ENCODE peak calls at places on chromosome 6, in four cellular contexts. H is fibroblast of mammary gland, J is LNCaP clone FGC, T is AG04449. A is an unnamed sample.

GRCh38 chr6:89566930-89567634 is 71.5 kb downstream of the LYRM2 start:
- DNase-seq in H (no peak), J (no peak), T (no peak), A (no peak)

GRCh38 chr6:69421986-69422385 is 374.8 kb downstream of the LMBRD1 start:
- DNase-seq in H (no peak), J (no peak), T (no peak), A (no peak)

GRCh38 chr6:44837741-44838140 is 450.2 kb downstream of the CDC5L start:
- DNase-seq in H (no peak), J (no peak), T (no peak), A (no peak)

GRCh38 chr6:65199683-65200082 is 507.3 kb downstream of the EYS start:
- DNase-seq in H (no peak), J (no peak), T (no peak), A (no peak)

GRCh38 chr6:113488812-113489685 is 368.1 kb upstream of the MARCKS start:
- DNase-seq in H (no peak), J (no peak), T (no peak), A (no peak)

GRCh38 chr6:108557494-108558371 is 3.0 kb upstream of the FOXO3 start:
- DNase-seq in H (peak), J (no peak), T (no peak), A (no peak)

GRCh38 chr6:80967618-80968017 is 784.9 kb downstream of the TENT5A start:
- DNase-seq in H (no peak), J (no peak), T (no peak), A (no peak)

GRCh38 chr6:144467153-144467762 is 182.1 kb downstream of the UTRN start:
- DNase-seq in H (no peak), J (no peak), T (no peak), A (no peak)

GRCh38 chr6:113672691-113673149 is 184.4 kb upstream of the MARCKS start:
- DNase-seq in H (peak), J (no peak), T (no peak), A (no peak)

GRCh38 chr6:73079611-73079955 is 145.7 kb downstream of the KHDC1L start:
- DNase-seq in H (peak), J (no peak), T (peak), A (no peak)

GRCh38 chr6:45420083-45420908 is 42.6 kb upstream of the SUPT3H start:
- DNase-seq in H (peak), J (no peak), T (no peak), A (no peak)

GRCh38 chr6:122276637-122277036 is 122.8 kb upstream of the HSF2 start:
- DNase-seq in H (peak), J (no peak), T (no peak), A (no peak)

GRCh38 chr6:147283460-147283859 is 79.2 kb downstream of the STXBP5 start:
- DNase-seq in H (peak), J (no peak), T (no peak), A (no peak)

GRCh38 chr6:110255356-110255755 is 75.1 kb downstream of the CDC40 start:
- DNase-seq in H (peak), J (no peak), T (no peak), A (no peak)

GRCh38 chr6:3231213-3232016 is 4.0 kb upstream of the TUBB2B start:
- DNase-seq in H (peak), J (no peak), T (no peak), A (peak)

GRCh38 chr6:71886184-71887005 is at the start of gene RIMS1:
- DNase-seq in H (no peak), J (no peak), T (no peak), A (no peak)

GRCh38 chr6:24323632-24324337 is 34.1 kb downstream of the DCDC2 start:
- DNase-seq in H (no peak), J (no peak), T (no peak), A (peak)

GRCh38 chr6:170107606-170108222 is 183.2 kb downstream of the DLL1 start:
- DNase-seq in H (no peak), J (no peak), T (no peak), A (no peak)

GRCh38 chr6:38460216-38460615 is 179.5 kb downstream of the BTBD9 start:
- DNase-seq in H (peak), J (no peak), T (peak), A (no peak)

GRCh38 chr6:13413466-13413862 is 73.9 kb downstream of the GFOD1 start:
- DNase-seq in H (peak), J (no peak), T (no peak), A (no peak)

GRCh38 chr6:135281227-135281626 is 100.1 kb downstream of the MYB start:
- DNase-seq in H (peak), J (no peak), T (no peak), A (no peak)

GRCh38 chr6:26103770-26104456 is 16.7 kb downstream of the HFE start:
- DNase-seq in H (peak), J (peak), T (peak), A (peak)

GRCh38 chr6:170292111-170292777 is 1.4 kb upstream of the DLL1 start:
- DNase-seq in H (no peak), J (no peak), T (no peak), A (no peak)

GRCh38 chr6:45049188-45049843 is 278.8 kb upstream of the RUNX2 start:
- DNase-seq in H (peak), J (no peak), T (no peak), A (no peak)

GRCh38 chr6:138455746-138456392 is 43.4 kb downstream of the NHSL1 start:
- DNase-seq in H (peak), J (no peak), T (no peak), A (no peak)

GRCh38 chr6:37620519-37620918 is 77.2 kb downstream of the MDGA1 start:
- DNase-seq in H (no peak), J (no peak), T (no peak), A (no peak)

GRCh38 chr6:155126727-155127439 is 131.8 kb downstream of the TIAM2 start:
- DNase-seq in H (peak), J (no peak), T (no peak), A (peak)

GRCh38 chr6:3915076-3915791 is 66.1 kb downstream of the FAM50B start:
- DNase-seq in H (no peak), J (no peak), T (no peak), A (no peak)

GRCh38 chr6:72446427-72446826 is 175.4 kb upstream of the KCNQ5 start:
- DNase-seq in H (no peak), J (no peak), T (no peak), A (no peak)

GRCh38 chr6:32462609-32463008 is 22.9 kb downstream of the HLA-DRA start:
- DNase-seq in H (peak), J (no peak), T (no peak), A (no peak)

GRCh38 chr6:19415605-19416326 is 421.4 kb upstream of the ID4 start:
- DNase-seq in H (peak), J (no peak), T (no peak), A (peak)

DNA sequence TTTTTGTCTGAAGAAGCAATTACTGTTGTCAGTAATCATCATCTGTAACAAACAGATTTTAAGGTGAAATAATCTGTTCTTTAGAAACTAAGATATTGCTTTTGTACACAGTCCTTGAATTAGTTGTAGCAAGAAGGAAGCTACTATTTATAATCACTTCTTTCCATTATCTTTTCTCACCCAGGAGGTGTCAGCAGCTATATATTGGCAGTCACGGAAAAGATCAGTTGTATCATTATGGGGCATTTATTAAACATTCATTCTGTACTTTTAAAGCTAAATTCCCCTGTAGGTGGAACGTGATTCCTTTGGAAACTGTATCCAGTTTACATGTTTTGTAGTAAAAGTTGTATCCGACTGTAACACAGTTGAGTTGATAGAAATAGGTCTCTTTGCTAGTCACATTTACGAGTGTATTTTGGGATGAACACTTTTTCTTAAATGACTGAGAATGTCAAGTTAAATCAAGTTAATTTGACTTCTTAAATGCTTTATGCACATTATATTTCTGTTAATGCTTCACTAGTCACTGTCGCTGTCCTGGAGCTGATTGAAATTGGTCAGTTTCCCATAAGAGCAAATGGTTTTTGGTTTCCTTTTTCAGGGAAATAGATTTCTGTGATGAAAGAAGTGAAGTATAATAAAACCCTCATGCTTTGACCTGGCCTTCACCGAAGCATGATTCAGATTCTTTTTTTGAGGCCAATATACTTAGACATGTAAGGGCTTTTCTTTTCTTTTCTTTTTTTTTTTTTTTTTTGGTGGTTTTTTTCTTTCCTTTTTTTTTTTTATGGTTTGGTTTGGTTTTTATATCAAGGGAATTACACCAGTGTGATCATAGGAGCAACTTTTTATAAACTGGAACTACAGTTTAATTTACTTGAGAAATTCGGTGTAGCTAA is 5.1 kb downstream of the QKI start:
- DNase-seq in H (peak), J (no peak), T (no peak), A (no peak)
- H3K4me3 ChIP-seq in H (peak), J (no peak), T (no peak), A (no peak)

DNA sequence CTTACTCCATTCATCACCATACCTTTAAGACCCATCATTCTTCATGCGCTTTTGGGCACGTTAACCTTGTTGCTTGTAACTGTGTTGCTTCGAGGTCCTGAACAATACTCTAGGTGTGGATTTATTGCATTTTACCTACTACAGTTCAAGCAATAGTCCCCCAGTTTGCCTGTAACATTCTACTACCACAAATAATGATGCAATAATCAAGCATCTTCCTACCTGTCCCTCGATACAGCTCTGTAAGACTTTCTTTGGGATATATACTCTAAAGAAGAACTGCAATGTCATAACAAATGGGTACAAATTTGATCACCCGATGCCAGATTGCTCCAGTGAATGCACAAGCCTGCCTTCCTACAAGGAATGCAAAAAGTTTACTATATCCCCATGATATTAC is 1342.6 kb upstream of the GJE1 start:
- DNase-seq in H (no peak), J (no peak), T (no peak), A (no peak)
- TF ChIP-seq CTCF in H (no peak), J (no peak), T (no peak), A (no peak)

GRCh38 chr6:141824258-141824795 is 308.4 kb upstream of the GJE1 start:
- DNase-seq in H (no peak), J (no peak), T (no peak), A (no peak)
- H3K4me3 ChIP-seq in H (no peak), J (no peak), T (no peak), A (no peak)

GRCh38 chr6:160040527-160041264 is 71.8 kb downstream of the IGF2R start:
- DNase-seq in H (no peak), J (no peak), T (no peak), A (no peak)

GRCh38 chr6:160042788-160043301 is 74.0 kb downstream of the IGF2R start:
- DNase-seq in H (peak), J (no peak), T (no peak), A (no peak)

GRCh38 chr6:160040055-160040454 is 71.2 kb downstream of the IGF2R start:
- DNase-seq in H (no peak), J (no peak), T (no peak), A (no peak)

GRCh38 chr6:160042014-160042773 is 73.3 kb downstream of the IGF2R start:
- DNase-seq in H (peak), J (no peak), T (peak), A (no peak)

DNA sequence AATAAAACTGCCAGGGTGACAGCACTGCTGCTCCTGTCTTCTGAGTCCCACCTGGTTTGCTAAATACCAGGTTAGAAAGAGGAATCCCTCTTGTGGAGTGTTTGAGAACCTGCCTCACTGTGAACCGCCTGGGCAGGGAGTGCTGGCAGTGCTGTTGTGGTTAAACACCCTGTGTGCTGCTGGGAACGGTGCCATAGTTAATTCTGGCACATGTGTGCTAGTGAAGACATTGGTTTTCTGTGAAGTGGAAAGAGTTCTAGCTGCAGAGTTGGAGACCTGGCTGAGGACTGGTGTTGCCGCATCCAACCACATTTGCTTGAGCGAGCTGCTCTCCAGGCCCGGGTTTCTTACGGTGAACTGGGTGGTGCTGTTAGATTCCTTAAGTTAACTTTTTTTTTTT is 72.7 kb downstream of the IGF2R start:
- DNase-seq in H (peak), J (peak), T (peak), A (no peak)
- TF ChIP-seq CTCF in H (peak), J (peak), T (peak), A (peak)